ENCODE peak calls at places on chromosomes 11 and 22, in five cellular contexts. C is activated CD8-positive, alpha-beta T cell treated with anti-CD3 and anti-CD28 coated beads for 36 hours; B is amniotic stem cell; P is stimulated activated CD4-positive, alpha-beta T cell treated with anti-CD3 and anti-CD28 coated beads, Interleukin-2, amount 100 ng/mL, for 48 hours; H is hypothalamus. Y is an unnamed sample.

GRCh38 chr22:25366876-25367466 is 147.5 kb downstream of the CRYBB2 start:
- DNase-seq in C (no peak), B (no peak), P (no peak), H (no peak), Y (no peak)

GRCh38 chr11:2377511-2378443 is 667 bp downstream of the CD81 start:
- DNase-seq in C (peak), B (no peak), P (peak), H (peak), Y (peak)

GRCh38 chr22:25668437-25668836 is 73.6 kb upstream of the MYO18B start:
- DNase-seq in C (no peak), B (no peak), P (no peak), H (no peak), Y (no peak)

GRCh38 chr11:89405629-89406028 is 85.5 kb downstream of the NOX4 start:
- DNase-seq in C (no peak), B (no peak), P (no peak), H (no peak), Y (peak)

GRCh38 chr11:103681855-103682254 is 354.6 kb upstream of the DDI1 start:
- DNase-seq in C (no peak), B (no peak), P (no peak), H (no peak), Y (no peak)

GRCh38 chr11:113202431-113202830 is 112.0 kb upstream of the TTC12 start:
- DNase-seq in C (no peak), B (no peak), P (no peak), H (no peak), Y (no peak)

GRCh38 chr11:67053896-67054850 is 2.5 kb upstream of the RHOD start:
- DNase-seq in C (peak), B (no peak), P (peak), H (peak), Y (peak)

GRCh38 chr11:105790841-105791240 is 181.0 kb downstream of the GRIA4 start:
- DNase-seq in C (no peak), B (no peak), P (no peak), H (no peak), Y (peak)

GRCh38 chr11:66039765-66040164 is 9.2 kb downstream of the GAL3ST3 start:
- DNase-seq in C (no peak), B (no peak), P (no peak), H (no peak), Y (no peak)

GRCh38 chr11:12725047-12725862 is 51.0 kb downstream of the TEAD1 start:
- DNase-seq in C (no peak), B (no peak), P (no peak), H (no peak), Y (no peak)

GRCh38 chr11:78688460-78688859 is 113.8 kb upstream of the NARS2 start:
- DNase-seq in C (no peak), B (no peak), P (no peak), H (no peak), Y (no peak)

GRCh38 chr11:21814169-21814568 is 378.7 kb upstream of the ANO5 start:
- DNase-seq in C (no peak), B (no peak), P (no peak), H (no peak), Y (no peak)